ENCODE peak calls at places on chromosomes 2 and 18, in five cellular contexts. F is SK-MEL-5, J is EL, T is left ventricle myocardium superior, B is iris pigment epithelial cell. C is an unnamed sample.

GRCh38 chr2:30252723-30253688 is 21.7 kb downstream of the LBH start:
- DNase-seq in F (peak), J (peak), T (peak), B (peak), C (peak)

GRCh38 chr2:26148501-26148900 is 24.4 kb upstream of the GAREM2 start:
- DNase-seq in F (no peak), J (no peak), T (no peak), B (peak), C (peak)

GRCh38 chr2:190318514-190318913 is 1.1 kb downstream of the HIBCH start:
- DNase-seq in F (no peak), J (peak), T (no peak), B (no peak), C (no peak)

GRCh38 chr2:84865181-84865783 is 15.6 kb downstream of the TRABD2A start:
- DNase-seq in F (peak), J (peak), T (no peak), B (peak), C (peak)

GRCh38 chr2:194495046-194495445 is 1162.0 kb upstream of the SLC39A10 start:
- DNase-seq in F (no peak), J (no peak), T (no peak), B (peak), C (no peak)

GRCh38 chr18:58178476-58178875 is 134.4 kb downstream of the NEDD4L start:
- DNase-seq in F (no peak), J (peak), T (no peak), B (peak), C (peak)

GRCh38 chr18:78679061-78679460 is 300.6 kb upstream of the SALL3 start:
- DNase-seq in F (no peak), J (no peak), T (no peak), B (no peak), C (no peak)

GRCh38 chr2:156399950-156400703 is 36.1 kb upstream of the GPD2 start:
- DNase-seq in F (peak), J (peak), T (peak), B (peak), C (peak)

GRCh38 chr2:238847841-238848565 is at the start of gene TWIST2:
- DNase-seq in F (no peak), J (peak), T (peak), B (peak), C (peak)

GRCh38 chr2:63849381-63850203 is 7.9 kb downstream of the UGP2 start:
- DNase-seq in F (no peak), J (peak), T (no peak), B (peak), C (no peak)

GRCh38 chr2:64632855-64633819 is 20.6 kb downstream of the SERTAD2 start:
- DNase-seq in F (no peak), J (no peak), T (no peak), B (peak), C (peak)

GRCh38 chr2:206442854-206443734 is at the start of gene ADAM23:
- DNase-seq in F (peak), J (peak), T (peak), B (peak), C (peak)

GRCh38 chr18:48816554-48816953 is 134.2 kb downstream of the SMAD7 start:
- DNase-seq in F (no peak), J (no peak), T (no peak), B (no peak), C (no peak)

GRCh38 chr18:37553633-37554398 is 11.8 kb downstream of the CELF4 start:
- DNase-seq in F (peak), J (no peak), T (no peak), B (no peak), C (no peak)

GRCh38 chr2:155250800-155251199 is 552.3 kb downstream of the KCNJ3 start:
- DNase-seq in F (peak), J (peak), T (no peak), B (no peak), C (no peak)

GRCh38 chr2:27020337-27020948 is 12.3 kb upstream of the TMEM214 start:
- DNase-seq in F (no peak), J (no peak), T (peak), B (peak), C (no peak)

GRCh38 chr18:35564795-35565453 is 16.6 kb upstream of the GALNT1 start:
- DNase-seq in F (no peak), J (no peak), T (no peak), B (no peak), C (no peak)

GRCh38 chr2:161102770-161103450 is 57.3 kb upstream of the TANK start:
- DNase-seq in F (no peak), J (peak), T (no peak), B (peak), C (peak)

GRCh38 chr18:46447792-46448191 is 209.2 kb downstream of the LOXHD1 start:
- DNase-seq in F (no peak), J (no peak), T (no peak), B (no peak), C (no peak)

GRCh38 chr2:159091381-159091780 is 122.9 kb downstream of the TANC1 start:
- DNase-seq in F (no peak), J (peak), T (no peak), B (peak), C (peak)

GRCh38 chr2:42931147-42931817 is 138.9 kb upstream of the HAAO start:
- DNase-seq in F (peak), J (no peak), T (no peak), B (no peak), C (no peak)

GRCh38 chr2:170305711-170306110 is 127.8 kb downstream of the MYO3B start:
- DNase-seq in F (no peak), J (no peak), T (no peak), B (no peak), C (no peak)

GRCh38 chr2:40048506-40048905 is 269.4 kb upstream of the THUMPD2 start:
- DNase-seq in F (no peak), J (no peak), T (no peak), B (no peak), C (no peak)

GRCh38 chr2:108288534-108289106 is at the start of gene SULT1C2:
- DNase-seq in F (peak), J (peak), T (no peak), B (peak), C (peak)

GRCh38 chr2:70226781-70227180 is 21.6 kb downstream of the TIA1 start:
- DNase-seq in F (no peak), J (no peak), T (no peak), B (no peak), C (no peak)

GRCh38 chr2:20091305-20091991 is 40.0 kb upstream of the LAPTM4A start:
- DNase-seq in F (peak), J (peak), T (peak), B (peak), C (peak)

GRCh38 chr2:28429636-28430376 is 37.1 kb downstream of the FOSL2 start:
- DNase-seq in F (peak), J (no peak), T (no peak), B (no peak), C (no peak)

GRCh38 chr18:47595816-47596501 is 334.5 kb downstream of the SMAD2 start:
- DNase-seq in F (peak), J (peak), T (no peak), B (no peak), C (no peak)

GRCh38 chr2:53768233-53768542 is 584 bp downstream of the CHAC2 start:
- DNase-seq in F (peak), J (peak), T (peak), B (peak), C (no peak)

GRCh38 chr2:235739704-235740415 is 246.0 kb downstream of the AGAP1 start:
- DNase-seq in F (no peak), J (no peak), T (no peak), B (no peak), C (no peak)

GRCh38 chr18:75727479-75727878 is 300.0 kb upstream of the SMIM21 start:
- DNase-seq in F (peak), J (peak), T (peak), B (peak), C (peak)

GRCh38 chr2:188676012-188676405 is 298.2 kb upstream of the COL3A1 start:
- DNase-seq in F (peak), J (peak), T (no peak), B (peak), C (peak)

GRCh38 chr2:100741880-100742814 is 77.8 kb upstream of the NPAS2 start:
- DNase-seq in F (peak), J (peak), T (no peak), B (peak), C (peak)

C was measured in IMR-90.